ENCODE peak calls at places on chromosomes 11 and 22, in eight cellular contexts. One of them, this sample, is unnamed.

GRCh38 chr22:43198936-43199335 is 12.0 kb upstream of the TTLL12 start:
- DNase-seq in NCI-H345: no peak
- DNase-seq in activated naive CD4-positive, alpha-beta T cell treated with anti-CD3 and anti-CD28 coated beads, Interleukin-2, amount 50 U/mL, for 16 hours: no peak
- DNase-seq in endothelial cell: no peak
- DNase-seq in ELR: no peak
- DNase-seq in foreskin fibroblast: no peak
- DNase-seq in GDM1: no peak
- DNase-seq in esophagus squamous epithelium: no peak
- DNase-seq in this sample: no peak

GRCh38 chr11:70885721-70886305 is 366.6 kb downstream of the SHANK2 start:
- DNase-seq in NCI-H345: peak; percentile 17
- DNase-seq in foreskin fibroblast: no peak
- DNase-seq in ELR: no peak
- DNase-seq in GDM1: no peak
- DNase-seq in endothelial cell: no peak
- DNase-seq in esophagus squamous epithelium: no peak
- DNase-seq in activated naive CD4-positive, alpha-beta T cell treated with anti-CD3 and anti-CD28 coated beads, Interleukin-2, amount 50 U/mL, for 16 hours: no peak
- DNase-seq in this sample: no peak

GRCh38 chr22:25815561-25815960 is 73.6 kb downstream of the MYO18B start:
- DNase-seq in activated naive CD4-positive, alpha-beta T cell treated with anti-CD3 and anti-CD28 coated beads, Interleukin-2, amount 50 U/mL, for 16 hours: no peak
- DNase-seq in GDM1: no peak
- DNase-seq in ELR: no peak
- DNase-seq in endothelial cell: no peak
- DNase-seq in foreskin fibroblast: no peak
- DNase-seq in NCI-H345: no peak
- DNase-seq in esophagus squamous epithelium: no peak
- DNase-seq in this sample: no peak

GRCh38 chr22:24319451-24319850 is 48.8 kb downstream of the SPECC1L start:
- DNase-seq in ELR: no peak
- DNase-seq in esophagus squamous epithelium: no peak
- DNase-seq in NCI-H345: no peak
- DNase-seq in activated naive CD4-positive, alpha-beta T cell treated with anti-CD3 and anti-CD28 coated beads, Interleukin-2, amount 50 U/mL, for 16 hours: no peak
- DNase-seq in endothelial cell: no peak
- DNase-seq in GDM1: no peak
- DNase-seq in foreskin fibroblast: no peak
- DNase-seq in this sample: no peak

GRCh38 chr22:38454361-38455062 is 487 bp downstream of the KCNJ4 start:
- DNase-seq in GDM1: no peak
- DNase-seq in activated naive CD4-positive, alpha-beta T cell treated with anti-CD3 and anti-CD28 coated beads, Interleukin-2, amount 50 U/mL, for 16 hours: peak; percentile 22
- DNase-seq in NCI-H345: peak; percentile 4
- DNase-seq in endothelial cell: no peak
- DNase-seq in ELR: no peak
- DNase-seq in foreskin fibroblast: no peak
- DNase-seq in esophagus squamous epithelium: no peak
- DNase-seq in this sample: peak; percentile 53

GRCh38 chr11:57463596-57464342 is 3.4 kb downstream of the RTN4RL2 start:
- DNase-seq in foreskin fibroblast: no peak
- DNase-seq in esophagus squamous epithelium: no peak
- DNase-seq in activated naive CD4-positive, alpha-beta T cell treated with anti-CD3 and anti-CD28 coated beads, Interleukin-2, amount 50 U/mL, for 16 hours: no peak
- DNase-seq in GDM1: no peak
- DNase-seq in NCI-H345: no peak
- DNase-seq in endothelial cell: no peak
- DNase-seq in ELR: no peak
- DNase-seq in this sample: no peak

GRCh38 chr11:23012930-23013329 is 152.7 kb upstream of the CCDC179 start:
- DNase-seq in esophagus squamous epithelium: no peak
- DNase-seq in GDM1: no peak
- DNase-seq in foreskin fibroblast: no peak
- DNase-seq in ELR: no peak
- DNase-seq in endothelial cell: no peak
- DNase-seq in activated naive CD4-positive, alpha-beta T cell treated with anti-CD3 and anti-CD28 coated beads, Interleukin-2, amount 50 U/mL, for 16 hours: no peak
- DNase-seq in NCI-H345: no peak
- DNase-seq in this sample: no peak

GRCh38 chr11:74726547-74727182 is 4.6 kb downstream of the CHRDL2 start:
- DNase-seq in esophagus squamous epithelium: no peak
- DNase-seq in ELR: peak; percentile 71
- DNase-seq in NCI-H345: peak; percentile 63
- DNase-seq in GDM1: peak; percentile 6
- DNase-seq in activated naive CD4-positive, alpha-beta T cell treated with anti-CD3 and anti-CD28 coated beads, Interleukin-2, amount 50 U/mL, for 16 hours: peak; percentile 58
- DNase-seq in foreskin fibroblast: peak; percentile 65
- DNase-seq in endothelial cell: peak; percentile 76
- DNase-seq in this sample: peak; percentile 90

GRCh38 chr22:49270595-49271368 is 556.9 kb downstream of the BRD1 start:
- DNase-seq in GDM1: no peak
- DNase-seq in foreskin fibroblast: no peak
- DNase-seq in ELR: no peak
- DNase-seq in endothelial cell: no peak
- DNase-seq in NCI-H345: no peak
- DNase-seq in activated naive CD4-positive, alpha-beta T cell treated with anti-CD3 and anti-CD28 coated beads, Interleukin-2, amount 50 U/mL, for 16 hours: no peak
- DNase-seq in esophagus squamous epithelium: no peak
- DNase-seq in this sample: no peak

GRCh38 chr11:118652681-118653181 is 26.7 kb downstream of the TREH start:
- DNase-seq in activated naive CD4-positive, alpha-beta T cell treated with anti-CD3 and anti-CD28 coated beads, Interleukin-2, amount 50 U/mL, for 16 hours: no peak
- DNase-seq in GDM1: peak; percentile 66
- DNase-seq in esophagus squamous epithelium: no peak
- DNase-seq in NCI-H345: no peak
- DNase-seq in foreskin fibroblast: no peak
- DNase-seq in ELR: no peak
- DNase-seq in endothelial cell: no peak
- DNase-seq in this sample: no peak

GRCh38 chr11:67534070-67534679 is 10.9 kb upstream of the CABP2 start:
- DNase-seq in esophagus squamous epithelium: no peak
- DNase-seq in foreskin fibroblast: no peak
- DNase-seq in GDM1: no peak
- DNase-seq in NCI-H345: no peak
- DNase-seq in ELR: peak; percentile 36
- DNase-seq in activated naive CD4-positive, alpha-beta T cell treated with anti-CD3 and anti-CD28 coated beads, Interleukin-2, amount 50 U/mL, for 16 hours: no peak
- DNase-seq in endothelial cell: no peak
- DNase-seq in this sample: no peak

GRCh38 chr11:78030429-78031325 is 7.6 kb upstream of the KCTD14 start:
- DNase-seq in NCI-H345: peak; percentile 99
- DNase-seq in foreskin fibroblast: peak; percentile 38
- DNase-seq in activated naive CD4-positive, alpha-beta T cell treated with anti-CD3 and anti-CD28 coated beads, Interleukin-2, amount 50 U/mL, for 16 hours: no peak
- DNase-seq in ELR: no peak
- DNase-seq in GDM1: no peak
- DNase-seq in endothelial cell: peak; percentile 45
- DNase-seq in esophagus squamous epithelium: no peak
- DNase-seq in this sample: no peak

GRCh38 chr11:22193348-22194051 is 615 bp downstream of the ANO5 start:
- DNase-seq in foreskin fibroblast: no peak
- DNase-seq in esophagus squamous epithelium: no peak
- DNase-seq in ELR: no peak
- DNase-seq in activated naive CD4-positive, alpha-beta T cell treated with anti-CD3 and anti-CD28 coated beads, Interleukin-2, amount 50 U/mL, for 16 hours: no peak
- DNase-seq in NCI-H345: peak; percentile 55
- DNase-seq in endothelial cell: peak; percentile 38
- DNase-seq in GDM1: no peak
- DNase-seq in this sample: peak; percentile 17

GRCh38 chr11:36751251-36751839 is 153.3 kb upstream of the RAG2 start:
- DNase-seq in GDM1: no peak
- DNase-seq in NCI-H345: no peak
- DNase-seq in endothelial cell: no peak
- DNase-seq in foreskin fibroblast: no peak
- DNase-seq in esophagus squamous epithelium: no peak
- DNase-seq in ELR: no peak
- DNase-seq in activated naive CD4-positive, alpha-beta T cell treated with anti-CD3 and anti-CD28 coated beads, Interleukin-2, amount 50 U/mL, for 16 hours: no peak
- DNase-seq in this sample: no peak

GRCh38 chr11:107182983-107183382 is 164.7 kb upstream of the GUCY1A2 start:
- DNase-seq in NCI-H345: no peak
- DNase-seq in ELR: peak; percentile 30
- DNase-seq in endothelial cell: no peak
- DNase-seq in activated naive CD4-positive, alpha-beta T cell treated with anti-CD3 and anti-CD28 coated beads, Interleukin-2, amount 50 U/mL, for 16 hours: no peak
- DNase-seq in foreskin fibroblast: no peak
- DNase-seq in GDM1: no peak
- DNase-seq in esophagus squamous epithelium: no peak
- DNase-seq in this sample: no peak

GRCh38 chr11:66864172-66864901 is 7.5 kb downstream of the LRFN4 start:
- DNase-seq in GDM1: no peak
- DNase-seq in ELR: no peak
- DNase-seq in activated naive CD4-positive, alpha-beta T cell treated with anti-CD3 and anti-CD28 coated beads, Interleukin-2, amount 50 U/mL, for 16 hours: no peak
- DNase-seq in foreskin fibroblast: no peak
- DNase-seq in NCI-H345: no peak
- DNase-seq in esophagus squamous epithelium: no peak
- DNase-seq in endothelial cell: no peak
- DNase-seq in this sample: no peak

GRCh38 chr11:65743928-65744698 is 23.5 kb upstream of the RNASEH2C start:
- DNase-seq in esophagus squamous epithelium: no peak
- DNase-seq in endothelial cell: peak; percentile 6
- DNase-seq in foreskin fibroblast: peak; percentile 23
- DNase-seq in NCI-H345: peak; percentile 17
- DNase-seq in GDM1: no peak
- DNase-seq in ELR: peak; percentile 50
- DNase-seq in activated naive CD4-positive, alpha-beta T cell treated with anti-CD3 and anti-CD28 coated beads, Interleukin-2, amount 50 U/mL, for 16 hours: no peak
- DNase-seq in this sample: peak; percentile 58

GRCh38 chr22:30575011-30575671 is 676 bp upstream of the GAL3ST1 start:
- DNase-seq in endothelial cell: no peak
- DNase-seq in GDM1: no peak
- DNase-seq in ELR: no peak
- DNase-seq in esophagus squamous epithelium: no peak
- DNase-seq in NCI-H345: no peak
- DNase-seq in activated naive CD4-positive, alpha-beta T cell treated with anti-CD3 and anti-CD28 coated beads, Interleukin-2, amount 50 U/mL, for 16 hours: no peak
- DNase-seq in foreskin fibroblast: peak; percentile 20
- DNase-seq in this sample: peak; percentile 49

GRCh38 chr22:37676691-37677627 is 1.5 kb downstream of the LGALS1 start:
- DNase-seq in NCI-H345: peak; percentile 79
- DNase-seq in GDM1: peak; percentile 91
- DNase-seq in endothelial cell: peak; percentile 74
- DNase-seq in esophagus squamous epithelium: peak; percentile 71
- DNase-seq in foreskin fibroblast: peak; percentile 99
- DNase-seq in activated naive CD4-positive, alpha-beta T cell treated with anti-CD3 and anti-CD28 coated beads, Interleukin-2, amount 50 U/mL, for 16 hours: peak; percentile 94
- DNase-seq in ELR: peak; percentile 99
- DNase-seq in this sample: peak; percentile 72

GRCh38 chr11:39374963-39375698 is 2084.3 kb downstream of the LRRC4C start:
- DNase-seq in activated naive CD4-positive, alpha-beta T cell treated with anti-CD3 and anti-CD28 coated beads, Interleukin-2, amount 50 U/mL, for 16 hours: no peak
- DNase-seq in NCI-H345: peak; percentile 48
- DNase-seq in esophagus squamous epithelium: no peak
- DNase-seq in foreskin fibroblast: no peak
- DNase-seq in GDM1: no peak
- DNase-seq in ELR: peak; percentile 35
- DNase-seq in endothelial cell: peak; percentile 7
- DNase-seq in this sample: peak; percentile 3

GRCh38 chr11:61972796-61973602 is 5.6 kb upstream of the FTH1 start:
- DNase-seq in endothelial cell: no peak
- DNase-seq in NCI-H345: no peak
- DNase-seq in esophagus squamous epithelium: no peak
- DNase-seq in activated naive CD4-positive, alpha-beta T cell treated with anti-CD3 and anti-CD28 coated beads, Interleukin-2, amount 50 U/mL, for 16 hours: no peak
- DNase-seq in ELR: peak; percentile 75
- DNase-seq in GDM1: no peak
- DNase-seq in foreskin fibroblast: peak; percentile 66
- DNase-seq in this sample: no peak

GRCh38 chr22:38036392-38037062 is 20.7 kb upstream of the PICK1 start:
- DNase-seq in activated naive CD4-positive, alpha-beta T cell treated with anti-CD3 and anti-CD28 coated beads, Interleukin-2, amount 50 U/mL, for 16 hours: no peak
- DNase-seq in endothelial cell: no peak
- DNase-seq in GDM1: no peak
- DNase-seq in foreskin fibroblast: no peak
- DNase-seq in ELR: no peak
- DNase-seq in esophagus squamous epithelium: no peak
- DNase-seq in NCI-H345: no peak
- DNase-seq in this sample: no peak

GRCh38 chr11:61847914-61848581 is 19.9 kb downstream of the FADS2 start:
- DNase-seq in esophagus squamous epithelium: no peak
- DNase-seq in endothelial cell: no peak
- DNase-seq in foreskin fibroblast: no peak
- DNase-seq in GDM1: no peak
- DNase-seq in ELR: no peak
- DNase-seq in NCI-H345: no peak
- DNase-seq in activated naive CD4-positive, alpha-beta T cell treated with anti-CD3 and anti-CD28 coated beads, Interleukin-2, amount 50 U/mL, for 16 hours: no peak
- DNase-seq in this sample: no peak

GRCh38 chr22:38697055-38697980 is 3.4 kb downstream of the JOSD1 start:
- DNase-seq in NCI-H345: no peak
- DNase-seq in foreskin fibroblast: no peak
- DNase-seq in activated naive CD4-positive, alpha-beta T cell treated with anti-CD3 and anti-CD28 coated beads, Interleukin-2, amount 50 U/mL, for 16 hours: no peak
- DNase-seq in endothelial cell: no peak
- DNase-seq in GDM1: no peak
- DNase-seq in ELR: peak; percentile 49
- DNase-seq in esophagus squamous epithelium: no peak
- DNase-seq in this sample: peak; percentile 27

GRCh38 chr22:25545117-25545516 is 19.4 kb upstream of the GRK3 start:
- DNase-seq in endothelial cell: no peak
- DNase-seq in NCI-H345: no peak
- DNase-seq in esophagus squamous epithelium: no peak
- DNase-seq in ELR: no peak
- DNase-seq in foreskin fibroblast: no peak
- DNase-seq in GDM1: no peak
- DNase-seq in activated naive CD4-positive, alpha-beta T cell treated with anti-CD3 and anti-CD28 coated beads, Interleukin-2, amount 50 U/mL, for 16 hours: no peak
- DNase-seq in this sample: no peak

GRCh38 chr22:41922940-41923594 is 3.5 kb downstream of the TNFRSF13C start:
- DNase-seq in ELR: no peak
- DNase-seq in GDM1: no peak
- DNase-seq in activated naive CD4-positive, alpha-beta T cell treated with anti-CD3 and anti-CD28 coated beads, Interleukin-2, amount 50 U/mL, for 16 hours: no peak
- DNase-seq in esophagus squamous epithelium: no peak
- DNase-seq in foreskin fibroblast: no peak
- DNase-seq in NCI-H345: no peak
- DNase-seq in endothelial cell: no peak
- DNase-seq in this sample: no peak

GRCh38 chr11:47272706-47273105 is 2.8 kb downstream of the MADD start:
- DNase-seq in esophagus squamous epithelium: no peak
- DNase-seq in endothelial cell: no peak
- DNase-seq in foreskin fibroblast: no peak
- DNase-seq in NCI-H345: no peak
- DNase-seq in activated naive CD4-positive, alpha-beta T cell treated with anti-CD3 and anti-CD28 coated beads, Interleukin-2, amount 50 U/mL, for 16 hours: no peak
- DNase-seq in GDM1: no peak
- DNase-seq in ELR: no peak
- DNase-seq in this sample: no peak

GRCh38 chr11:131581006-131581405 is 210.6 kb downstream of the NTM start:
- DNase-seq in esophagus squamous epithelium: no peak
- DNase-seq in endothelial cell: no peak
- DNase-seq in NCI-H345: no peak
- DNase-seq in foreskin fibroblast: no peak
- DNase-seq in GDM1: no peak
- DNase-seq in ELR: no peak
- DNase-seq in activated naive CD4-positive, alpha-beta T cell treated with anti-CD3 and anti-CD28 coated beads, Interleukin-2, amount 50 U/mL, for 16 hours: no peak
- DNase-seq in this sample: no peak

GRCh38 chr11:128714881-128715280 is 21.0 kb downstream of the FLI1 start:
- DNase-seq in activated naive CD4-positive, alpha-beta T cell treated with anti-CD3 and anti-CD28 coated beads, Interleukin-2, amount 50 U/mL, for 16 hours: no peak
- DNase-seq in foreskin fibroblast: peak; percentile 75
- DNase-seq in endothelial cell: no peak
- DNase-seq in NCI-H345: no peak
- DNase-seq in esophagus squamous epithelium: no peak
- DNase-seq in GDM1: no peak
- DNase-seq in ELR: peak; percentile 95
- DNase-seq in this sample: no peak

GRCh38 chr11:36268337-36268931 is 20.8 kb downstream of the COMMD9 start:
- DNase-seq in endothelial cell: no peak
- DNase-seq in GDM1: no peak
- DNase-seq in esophagus squamous epithelium: no peak
- DNase-seq in ELR: no peak
- DNase-seq in NCI-H345: no peak
- DNase-seq in foreskin fibroblast: no peak
- DNase-seq in activated naive CD4-positive, alpha-beta T cell treated with anti-CD3 and anti-CD28 coated beads, Interleukin-2, amount 50 U/mL, for 16 hours: no peak
- DNase-seq in this sample: no peak

GRCh38 chr22:47547881-47548630 is 785.6 kb downstream of the TBC1D22A start:
- DNase-seq in foreskin fibroblast: no peak
- DNase-seq in NCI-H345: no peak
- DNase-seq in GDM1: no peak
- DNase-seq in esophagus squamous epithelium: no peak
- DNase-seq in endothelial cell: no peak
- DNase-seq in activated naive CD4-positive, alpha-beta T cell treated with anti-CD3 and anti-CD28 coated beads, Interleukin-2, amount 50 U/mL, for 16 hours: no peak
- DNase-seq in ELR: no peak
- DNase-seq in this sample: no peak

GRCh38 chr11:1410366-1411291 is 20.9 kb downstream of the BRSK2 start:
- DNase-seq in NCI-H345: no peak
- DNase-seq in esophagus squamous epithelium: no peak
- DNase-seq in ELR: no peak
- DNase-seq in activated naive CD4-positive, alpha-beta T cell treated with anti-CD3 and anti-CD28 coated beads, Interleukin-2, amount 50 U/mL, for 16 hours: no peak
- DNase-seq in GDM1: no peak
- DNase-seq in foreskin fibroblast: no peak
- DNase-seq in endothelial cell: no peak
- DNase-seq in this sample: no peak

GRCh38 chr11:64729851-64730382 is 6.9 kb upstream of the NRXN2 start:
- DNase-seq in GDM1: peak; percentile 6
- DNase-seq in ELR: no peak
- DNase-seq in activated naive CD4-positive, alpha-beta T cell treated with anti-CD3 and anti-CD28 coated beads, Interleukin-2, amount 50 U/mL, for 16 hours: no peak
- DNase-seq in esophagus squamous epithelium: no peak
- DNase-seq in foreskin fibroblast: no peak
- DNase-seq in NCI-H345: no peak
- DNase-seq in endothelial cell: peak; percentile 73
- DNase-seq in this sample: no peak

GRCh38 chr11:112017538-112017937 is 7.7 kb upstream of the DLAT start:
- DNase-seq in activated naive CD4-positive, alpha-beta T cell treated with anti-CD3 and anti-CD28 coated beads, Interleukin-2, amount 50 U/mL, for 16 hours: no peak
- DNase-seq in NCI-H345: no peak
- DNase-seq in foreskin fibroblast: peak; percentile 42
- DNase-seq in esophagus squamous epithelium: no peak
- DNase-seq in endothelial cell: no peak
- DNase-seq in GDM1: no peak
- DNase-seq in ELR: peak; percentile 40
- DNase-seq in this sample: peak; percentile 36

This sample was measured in HuH-7.5.